ENCODE peak calls at places on chromosomes 4 and X, in ten cellular contexts. Z is NCI-H1930, X is NCI-H1417, G is IMR-90, K is substantia nigra, E is fibroblast of the aortic adventitia, C is transverse colon, N is head of caudate nucleus, R is PC-3, J is cardiac muscle cell. T is an unnamed sample.

GRCh38 chr4:100421356-100421978 is 96.4 kb downstream of the EMCN start:
- DNase-seq in Z (no peak), K (no peak), J (peak), X (peak), N (no peak), E (peak), G (peak), C (no peak), R (peak), T (peak)

GRCh38 chrX:63128509-63128908 is 222.6 kb downstream of the SPIN4 start:
- DNase-seq in J (no peak), C (no peak), G (peak), K (no peak), E (peak), X (peak), N (peak), Z (no peak), R (peak), T (no peak)

GRCh38 chr4:158630893-158631292 is 40.8 kb downstream of the C4orf46 start:
- DNase-seq in N (no peak), G (peak), J (no peak), E (peak), X (peak), K (no peak), Z (no peak), C (peak), R (peak), T (no peak)

GRCh38 chr4:56426273-56426672 is 9.1 kb downstream of the PPAT start:
- DNase-seq in E (no peak), N (no peak), C (no peak), J (no peak), G (no peak), X (no peak), K (no peak), R (no peak), Z (no peak), T (no peak)

GRCh38 chrX:18377802-18378201 is 23.3 kb upstream of the SCML2 start:
- DNase-seq in E (peak), J (peak), G (peak), R (peak), X (peak), K (peak), Z (no peak), C (peak), N (peak), T (peak)

GRCh38 chr4:27048350-27049100 is 187.9 kb downstream of the STIM2 start:
- DNase-seq in E (peak), X (peak), G (peak), N (no peak), C (no peak), J (peak), Z (peak), R (peak), K (no peak), T (peak)

GRCh38 chr4:127055349-127055748 is 577.4 kb upstream of the INTU start:
- DNase-seq in N (peak), G (peak), X (no peak), R (peak), J (no peak), Z (no peak), E (peak), K (no peak), C (no peak), T (no peak)

GRCh38 chr4:161929966-161930365 is 233.8 kb downstream of the FSTL5 start:
- DNase-seq in X (no peak), Z (no peak), J (no peak), C (no peak), G (peak), N (no peak), R (peak), E (no peak), K (no peak), T (no peak)

T was measured in NCI-H748 treated with DMSO at 0.1 percent for 48 hours.